ENCODE peak calls at places on chromosomes 11 and 22, in nine cellular contexts. One of them, this sample, is unnamed.

GRCh38 chr11:61126266-61126665 is 24.0 kb downstream of the CD5 start:
- DNase-seq in HCT116: no peak
- DNase-seq in sigmoid colon: no peak
- DNase-seq in spleen: no peak
- DNase-seq in testis: peak; percentile 73
- DNase-seq in vagina: no peak
- DNase-seq in heart left ventricle: peak; percentile 62
- DNase-seq in thyroid gland: peak; percentile 80
- DNase-seq in transverse colon: no peak
- DNase-seq in this sample: no peak

GRCh38 chr11:32034149-32034548 is 56.7 kb upstream of the RCN1 start:
- DNase-seq in vagina: no peak
- DNase-seq in testis: no peak
- DNase-seq in thyroid gland: no peak
- DNase-seq in sigmoid colon: no peak
- DNase-seq in transverse colon: no peak
- DNase-seq in spleen: no peak
- DNase-seq in HCT116: no peak
- DNase-seq in heart left ventricle: no peak
- DNase-seq in this sample: no peak

GRCh38 chr11:12762696-12763324 is 88.6 kb downstream of the TEAD1 start:
- DNase-seq in transverse colon: no peak
- DNase-seq in HCT116: no peak
- DNase-seq in sigmoid colon: no peak
- DNase-seq in spleen: no peak
- DNase-seq in testis: no peak
- DNase-seq in heart left ventricle: no peak
- DNase-seq in vagina: no peak
- DNase-seq in thyroid gland: no peak
- DNase-seq in this sample: no peak

GRCh38 chr11:106137758-106138157 is 60.3 kb downstream of the AASDHPPT start:
- DNase-seq in testis: no peak
- DNase-seq in spleen: no peak
- DNase-seq in sigmoid colon: no peak
- DNase-seq in vagina: no peak
- DNase-seq in HCT116: no peak
- DNase-seq in heart left ventricle: no peak
- DNase-seq in thyroid gland: no peak
- DNase-seq in transverse colon: no peak
- DNase-seq in this sample: no peak

GRCh38 chr11:6251120-6251733 is 8.4 kb upstream of the CCKBR start:
- DNase-seq in transverse colon: peak; percentile 82
- DNase-seq in vagina: no peak
- DNase-seq in HCT116: peak; percentile 64
- DNase-seq in heart left ventricle: peak; percentile 70
- DNase-seq in thyroid gland: peak; percentile 78
- DNase-seq in sigmoid colon: peak; percentile 86
- DNase-seq in testis: peak; percentile 87
- DNase-seq in spleen: peak; percentile 81
- DNase-seq in this sample: peak; percentile 77

GRCh38 chr11:10309163-10310093 is 4.6 kb downstream of the ADM start:
- DNase-seq in vagina: no peak
- DNase-seq in heart left ventricle: peak; percentile 70
- DNase-seq in spleen: peak; percentile 75
- DNase-seq in transverse colon: peak; percentile 76
- DNase-seq in thyroid gland: peak; percentile 91
- DNase-seq in testis: peak; percentile 49
- DNase-seq in sigmoid colon: peak; percentile 89
- DNase-seq in HCT116: peak; percentile 83
- DNase-seq in this sample: no peak

GRCh38 chr22:37558815-37559214 is 1.5 kb upstream of the CDC42EP1 start:
- DNase-seq in spleen: no peak
- DNase-seq in thyroid gland: no peak
- DNase-seq in vagina: no peak
- DNase-seq in testis: no peak
- DNase-seq in sigmoid colon: no peak
- DNase-seq in heart left ventricle: no peak
- DNase-seq in HCT116: no peak
- DNase-seq in transverse colon: no peak
- DNase-seq in this sample: no peak

GRCh38 chr11:72084960-72085359 is 4.3 kb downstream of the LRRC51 start:
- DNase-seq in sigmoid colon: no peak
- DNase-seq in transverse colon: no peak
- DNase-seq in thyroid gland: no peak
- DNase-seq in spleen: no peak
- DNase-seq in vagina: no peak
- DNase-seq in testis: no peak
- DNase-seq in HCT116: no peak
- DNase-seq in heart left ventricle: no peak
- DNase-seq in this sample: no peak

GRCh38 chr22:46592390-46592872 is 27.8 kb upstream of the GRAMD4 start:
- DNase-seq in thyroid gland: peak; percentile 63
- DNase-seq in heart left ventricle: peak; percentile 75
- DNase-seq in HCT116: no peak
- DNase-seq in vagina: no peak
- DNase-seq in sigmoid colon: peak; percentile 70
- DNase-seq in transverse colon: peak; percentile 71
- DNase-seq in testis: no peak
- DNase-seq in spleen: peak; percentile 92
- DNase-seq in this sample: peak; percentile 80

GRCh38 chr11:101176381-101176780 is 46.8 kb upstream of the PGR start:
- DNase-seq in spleen: no peak
- DNase-seq in heart left ventricle: no peak
- DNase-seq in testis: no peak
- DNase-seq in HCT116: no peak
- DNase-seq in sigmoid colon: no peak
- DNase-seq in transverse colon: no peak
- DNase-seq in thyroid gland: no peak
- DNase-seq in vagina: no peak
- DNase-seq in this sample: no peak

GRCh38 chr22:19942886-19943664 is 1.5 kb upstream of the TXNRD2 start:
- DNase-seq in transverse colon: no peak
- DNase-seq in thyroid gland: peak; percentile 50
- DNase-seq in vagina: no peak
- DNase-seq in sigmoid colon: peak; percentile 81
- DNase-seq in heart left ventricle: peak; percentile 42
- DNase-seq in testis: peak; percentile 65
- DNase-seq in HCT116: no peak
- DNase-seq in spleen: no peak
- DNase-seq in this sample: no peak

GRCh38 chr11:123180166-123180565 is 14.9 kb downstream of the CLMP start:
- DNase-seq in transverse colon: no peak
- DNase-seq in testis: no peak
- DNase-seq in thyroid gland: no peak
- DNase-seq in spleen: no peak
- DNase-seq in heart left ventricle: no peak
- DNase-seq in vagina: no peak
- DNase-seq in sigmoid colon: no peak
- DNase-seq in HCT116: no peak
- DNase-seq in this sample: no peak

GRCh38 chr11:134045799-134046635 is 22.9 kb upstream of the JAM3 start:
- DNase-seq in transverse colon: no peak
- DNase-seq in vagina: no peak
- DNase-seq in testis: peak; percentile 49
- DNase-seq in sigmoid colon: peak; percentile 83
- DNase-seq in heart left ventricle: peak; percentile 60
- DNase-seq in thyroid gland: no peak
- DNase-seq in spleen: peak; percentile 61
- DNase-seq in HCT116: no peak
- DNase-seq in this sample: no peak

GRCh38 chr22:41446639-41447434 is at the start of gene TOB2:
- DNase-seq in testis: peak; percentile 97
- DNase-seq in spleen: peak; percentile 99
- DNase-seq in HCT116: peak; percentile 93
- DNase-seq in heart left ventricle: peak; percentile 96
- DNase-seq in vagina: no peak
- DNase-seq in transverse colon: peak; percentile 97
- DNase-seq in thyroid gland: peak; percentile 95
- DNase-seq in sigmoid colon: peak; percentile 98
- DNase-seq in this sample: peak; percentile 97
- H3K4me1 ChIP-seq in testis: peaks cover 25% of the 10 kb centered on the region
- H3K4me1 ChIP-seq in spleen: peaks cover 10% of the 10 kb centered on the region
- H3K4me1 ChIP-seq in HCT116: peaks cover 5% of the 10 kb centered on the region
- H3K4me1 ChIP-seq in heart left ventricle: peaks cover 15% of the 10 kb centered on the region
- H3K4me1 ChIP-seq in vagina: peaks cover 22% of the 10 kb centered on the region
- H3K4me1 ChIP-seq in transverse colon: peaks cover 14% of the 10 kb centered on the region
- H3K4me1 ChIP-seq in thyroid gland: peaks cover 31% of the 10 kb centered on the region
- H3K4me1 ChIP-seq in sigmoid colon: peaks cover 27% of the 10 kb centered on the region
- H3K4me1 ChIP-seq in this sample: peaks cover 7% of the 10 kb centered on the region

GRCh38 chr11:2541881-2542361 is 97.1 kb downstream of the KCNQ1 start:
- DNase-seq in thyroid gland: no peak
- DNase-seq in testis: no peak
- DNase-seq in vagina: no peak
- DNase-seq in sigmoid colon: peak; percentile 48
- DNase-seq in transverse colon: peak; percentile 5
- DNase-seq in spleen: peak; percentile 55
- DNase-seq in HCT116: no peak
- DNase-seq in heart left ventricle: peak; percentile 21
- DNase-seq in this sample: no peak
- TF ChIP-seq POLR2A in thyroid gland: no peak
- TF ChIP-seq POLR2A in testis: no peak
- TF ChIP-seq POLR2A in vagina: no peak
- TF ChIP-seq POLR2A in sigmoid colon: no peak
- TF ChIP-seq POLR2A in transverse colon: no peak
- TF ChIP-seq POLR2A in spleen: no peak
- TF ChIP-seq POLR2A in HCT116: no peak
- TF ChIP-seq POLR2A in heart left ventricle: no peak
- TF ChIP-seq POLR2A in this sample: no peak

GRCh38 chr11:8807544-8808225 is 103.3 kb upstream of the AKIP1 start:
- DNase-seq in HCT116: no peak
- DNase-seq in transverse colon: peak; percentile 61
- DNase-seq in thyroid gland: no peak
- DNase-seq in vagina: no peak
- DNase-seq in sigmoid colon: peak; percentile 82
- DNase-seq in testis: peak; percentile 72
- DNase-seq in spleen: no peak
- DNase-seq in heart left ventricle: peak; percentile 61
- DNase-seq in this sample: no peak
- H3K27ac ChIP-seq in HCT116: no peak overlapping the region
- H3K27ac ChIP-seq in transverse colon: peak overlapping the region; percentile 90
- H3K27ac ChIP-seq in thyroid gland: peak overlapping the region; percentile 93
- H3K27ac ChIP-seq in vagina: peak overlapping the region; percentile 90
- H3K27ac ChIP-seq in sigmoid colon: peak overlapping the region; percentile 97
- H3K27ac ChIP-seq in testis: peak overlapping the region; percentile 90
- H3K27ac ChIP-seq in spleen: peak overlapping the region; percentile 83
- H3K27ac ChIP-seq in heart left ventricle: peak overlapping the region; percentile 88
- H3K27ac ChIP-seq in this sample: peak overlapping the region; percentile 76

DNA sequence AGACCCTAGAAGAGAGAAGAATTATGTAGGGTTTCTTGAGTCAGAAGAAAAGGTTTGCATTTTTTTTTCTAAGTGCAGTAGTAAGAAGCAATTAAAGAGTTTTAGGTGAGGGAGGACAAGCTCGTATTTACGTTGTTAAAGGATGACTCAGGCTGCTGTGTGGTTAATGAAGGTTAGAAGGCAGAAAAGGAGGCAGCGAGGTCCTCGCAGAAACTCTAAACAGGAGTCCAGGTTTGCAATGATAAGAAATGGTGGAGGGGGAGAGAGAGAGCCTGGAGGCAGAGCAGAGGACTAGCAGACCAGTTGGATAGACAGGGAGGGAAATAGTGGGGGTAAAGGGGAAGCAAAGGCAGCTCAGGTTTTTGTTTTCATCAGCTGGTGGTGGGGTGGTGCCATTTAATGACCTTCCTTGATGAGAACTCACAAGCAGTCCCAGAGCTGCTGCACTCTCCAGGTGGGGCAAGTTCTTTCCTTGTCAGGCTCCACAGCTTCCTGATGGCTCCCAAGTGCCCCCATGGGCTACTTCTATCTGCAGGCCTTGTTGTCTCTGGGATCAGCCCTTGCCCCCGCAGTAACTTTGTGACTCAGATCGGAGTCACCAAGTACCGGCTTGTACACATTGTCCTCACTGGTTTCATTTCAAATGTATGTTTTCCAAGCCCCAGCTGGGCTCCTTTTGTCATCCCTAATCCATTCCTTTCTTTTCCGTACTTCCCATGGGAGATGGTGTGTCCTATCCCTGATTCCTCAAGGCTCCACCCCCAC is 8.3 kb upstream of the INSC start:
- DNase-seq in thyroid gland: no peak
- DNase-seq in spleen: no peak
- DNase-seq in vagina: no peak
- DNase-seq in HCT116: peak; percentile 75
- DNase-seq in transverse colon: no peak
- DNase-seq in sigmoid colon: no peak
- DNase-seq in heart left ventricle: no peak
- DNase-seq in testis: no peak
- DNase-seq in this sample: no peak
- H3K4me1 ChIP-seq in thyroid gland: no peaks in the 10 kb centered on the region
- H3K4me1 ChIP-seq in spleen: no peaks in the 10 kb centered on the region
- H3K4me1 ChIP-seq in vagina: no peaks in the 10 kb centered on the region
- H3K4me1 ChIP-seq in HCT116: peaks cover 22% of the 10 kb centered on the region
- H3K4me1 ChIP-seq in transverse colon: no peaks in the 10 kb centered on the region
- H3K4me1 ChIP-seq in sigmoid colon: no peaks in the 10 kb centered on the region
- H3K4me1 ChIP-seq in heart left ventricle: no peaks in the 10 kb centered on the region
- H3K4me1 ChIP-seq in testis: no peaks in the 10 kb centered on the region
- H3K4me1 ChIP-seq in this sample: no peaks in the 10 kb centered on the region

GRCh38 chr11:47715082-47715669 is at the start of gene AGBL2:
- DNase-seq in testis: peak; percentile 78
- DNase-seq in transverse colon: peak; percentile 89
- DNase-seq in sigmoid colon: peak; percentile 86
- DNase-seq in HCT116: no peak
- DNase-seq in spleen: peak; percentile 97
- DNase-seq in heart left ventricle: peak; percentile 81
- DNase-seq in vagina: no peak
- DNase-seq in thyroid gland: peak; percentile 80
- DNase-seq in this sample: peak; percentile 93
- TF ChIP-seq POLR2A in testis: no peak
- TF ChIP-seq POLR2A in transverse colon: peak; percentile 79
- TF ChIP-seq POLR2A in sigmoid colon: peak; percentile 34
- TF ChIP-seq POLR2A in HCT116: no peak
- TF ChIP-seq POLR2A in spleen: no peak
- TF ChIP-seq POLR2A in heart left ventricle: peak; percentile 55
- TF ChIP-seq POLR2A in vagina: peak; percentile 36
- TF ChIP-seq POLR2A in thyroid gland: peak; percentile 22
- TF ChIP-seq POLR2A in this sample: peak; percentile 69

DNA sequence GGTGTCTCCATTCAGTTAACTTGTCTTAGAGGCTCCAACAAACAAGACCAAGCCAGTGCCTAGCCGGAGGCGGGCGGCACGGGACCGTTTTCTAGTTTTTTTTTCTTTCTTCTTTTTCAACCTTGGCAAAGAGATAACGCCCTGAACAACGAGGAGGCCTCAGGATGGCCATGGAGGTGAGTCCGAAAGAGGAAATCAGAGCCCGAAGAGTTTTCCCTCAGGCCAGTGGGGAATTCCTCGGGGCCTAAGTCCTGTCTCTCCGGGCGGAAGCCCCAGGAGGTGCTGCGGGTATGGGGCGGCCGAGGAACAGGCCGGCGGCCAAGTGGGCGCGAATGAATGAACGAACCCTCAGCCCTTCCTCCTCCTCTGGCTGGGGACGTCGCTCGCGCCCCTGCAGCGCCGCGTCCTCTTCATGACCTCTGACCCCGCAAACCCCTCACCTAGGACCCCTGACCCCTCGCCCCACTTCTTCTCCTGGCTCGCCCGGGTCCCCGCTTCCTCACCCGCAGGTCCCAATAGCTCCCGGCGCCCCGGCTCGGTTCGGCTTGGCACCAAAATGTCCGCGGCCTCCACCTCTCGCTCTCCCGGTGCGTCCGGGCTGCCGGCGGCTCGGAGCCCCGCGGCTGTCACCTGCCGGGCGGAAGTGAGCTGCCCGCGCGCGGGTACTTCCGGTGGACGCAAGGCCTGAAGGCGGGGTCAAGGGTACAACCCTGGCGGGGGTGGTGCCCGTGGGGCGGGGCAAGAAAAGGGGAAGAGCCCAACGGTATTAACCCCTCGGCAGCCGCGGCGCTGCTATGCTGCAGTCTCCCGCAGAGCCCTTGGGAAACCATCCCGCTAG is at the start of gene AP1B1:
- DNase-seq in transverse colon: peak; percentile 97
- DNase-seq in sigmoid colon: peak; percentile 96
- DNase-seq in testis: peak; percentile 96
- DNase-seq in spleen: peak; percentile 99
- DNase-seq in vagina: no peak
- DNase-seq in heart left ventricle: peak; percentile 97
- DNase-seq in HCT116: peak; percentile 87
- DNase-seq in thyroid gland: peak; percentile 98
- DNase-seq in this sample: peak; percentile 97
- H3K27ac ChIP-seq in transverse colon: peak within 1 kb of the TSS; percentile 88
- H3K27ac ChIP-seq in sigmoid colon: peak within 1 kb of the TSS; percentile 83
- H3K27ac ChIP-seq in testis: peak within 1 kb of the TSS; percentile 67
- H3K27ac ChIP-seq in spleen: peak within 1 kb of the TSS; percentile 95
- H3K27ac ChIP-seq in vagina: peak within 1 kb of the TSS; percentile 86
- H3K27ac ChIP-seq in heart left ventricle: peak within 1 kb of the TSS; percentile 85
- H3K27ac ChIP-seq in HCT116: peak within 1 kb of the TSS; percentile 50
- H3K27ac ChIP-seq in thyroid gland: peak within 1 kb of the TSS; percentile 63
- H3K27ac ChIP-seq in this sample: peak within 1 kb of the TSS; percentile 85

This sample was measured in Peyer's patch.